ENCODE peak calls at places on chromosomes 16 and 17, in six cellular contexts. One of them, this sample, is unnamed.

GRCh38 chr17:31596382-31597323 is 205.2 kb downstream of the RAB11FIP4 start:
- DNase-seq in fibroblast of lung: peak; percentile 96
- DNase-seq in PC-3: peak; percentile 87
- DNase-seq in GM23338: peak; percentile 32
- DNase-seq in mammary epithelial cell: peak; percentile 96
- DNase-seq in HCT116: peak; percentile 77
- DNase-seq in this sample: peak; percentile 94

GRCh38 chr16:87874639-87875472 is 5.5 kb upstream of the SLC7A5 start:
- DNase-seq in mammary epithelial cell: no peak
- DNase-seq in fibroblast of lung: no peak
- DNase-seq in PC-3: no peak
- DNase-seq in GM23338: peak; percentile 85
- DNase-seq in HCT116: no peak
- DNase-seq in this sample: no peak

GRCh38 chr17:78130080-78130438 is 512 bp upstream of the TMC8 start:
- DNase-seq in PC-3: no peak
- DNase-seq in GM23338: no peak
- DNase-seq in fibroblast of lung: no peak
- DNase-seq in HCT116: no peak
- DNase-seq in mammary epithelial cell: no peak
- DNase-seq in this sample: no peak

GRCh38 chr17:83109386-83109785 is 30.0 kb downstream of the METRNL start:
- DNase-seq in GM23338: no peak
- DNase-seq in HCT116: no peak
- DNase-seq in fibroblast of lung: no peak
- DNase-seq in PC-3: no peak
- DNase-seq in mammary epithelial cell: no peak
- DNase-seq in this sample: no peak

GRCh38 chr16:8958344-8958808 is 5.3 kb downstream of the USP7 start:
- DNase-seq in GM23338: no peak
- DNase-seq in PC-3: peak; percentile 39
- DNase-seq in HCT116: no peak
- DNase-seq in fibroblast of lung: peak; percentile 40
- DNase-seq in mammary epithelial cell: peak; percentile 20
- DNase-seq in this sample: no peak

GRCh38 chr17:2063306-2064146 is 8.6 kb downstream of the HIC1 start:
- DNase-seq in fibroblast of lung: peak; percentile 65
- DNase-seq in mammary epithelial cell: no peak
- DNase-seq in PC-3: no peak
- DNase-seq in HCT116: no peak
- DNase-seq in GM23338: no peak
- DNase-seq in this sample: no peak

GRCh38 chr17:76726766-76727718 is at the start of gene METTL23:
- DNase-seq in mammary epithelial cell: peak; percentile 60
- DNase-seq in fibroblast of lung: peak; percentile 77
- DNase-seq in GM23338: peak; percentile 76
- DNase-seq in PC-3: peak; percentile 77
- DNase-seq in HCT116: no peak
- DNase-seq in this sample: peak; percentile 70

GRCh38 chr16:2159052-2159838 is 3.7 kb downstream of the TRAF7 start:
- DNase-seq in HCT116: no peak
- DNase-seq in PC-3: no peak
- DNase-seq in GM23338: no peak
- DNase-seq in mammary epithelial cell: no peak
- DNase-seq in fibroblast of lung: peak; percentile 85
- DNase-seq in this sample: peak; percentile 72

GRCh38 chr17:8719291-8720246 is 25.1 kb downstream of the CCDC42 start:
- DNase-seq in mammary epithelial cell: no peak
- DNase-seq in fibroblast of lung: no peak
- DNase-seq in GM23338: no peak
- DNase-seq in PC-3: no peak
- DNase-seq in HCT116: no peak
- DNase-seq in this sample: no peak

GRCh38 chr16:65782537-65783290 is 583.8 kb upstream of the CDH5 start:
- DNase-seq in fibroblast of lung: peak; percentile 55
- DNase-seq in HCT116: no peak
- DNase-seq in mammary epithelial cell: peak; percentile 68
- DNase-seq in GM23338: no peak
- DNase-seq in PC-3: peak; percentile 48
- DNase-seq in this sample: no peak

GRCh38 chr17:18967806-18968744 is 16.1 kb downstream of the SLC5A10 start:
- DNase-seq in mammary epithelial cell: peak; percentile 55
- DNase-seq in fibroblast of lung: no peak
- DNase-seq in HCT116: no peak
- DNase-seq in GM23338: no peak
- DNase-seq in PC-3: peak; percentile 60
- DNase-seq in this sample: peak; percentile 86

GRCh38 chr17:68822752-68823289 is 132.4 kb downstream of the ABCA8 start:
- DNase-seq in fibroblast of lung: no peak
- DNase-seq in HCT116: no peak
- DNase-seq in PC-3: no peak
- DNase-seq in GM23338: no peak
- DNase-seq in mammary epithelial cell: no peak
- DNase-seq in this sample: no peak

GRCh38 chr17:68820476-68820824 is 134.7 kb downstream of the ABCA8 start:
- DNase-seq in fibroblast of lung: no peak
- DNase-seq in HCT116: no peak
- DNase-seq in mammary epithelial cell: no peak
- DNase-seq in PC-3: no peak
- DNase-seq in GM23338: no peak
- DNase-seq in this sample: no peak

GRCh38 chr17:68820825-68821481 is 134.2 kb downstream of the ABCA8 start:
- DNase-seq in mammary epithelial cell: no peak
- DNase-seq in HCT116: no peak
- DNase-seq in GM23338: no peak
- DNase-seq in PC-3: no peak
- DNase-seq in fibroblast of lung: no peak
- DNase-seq in this sample: no peak

GRCh38 chr17:68819465-68819864 is 135.7 kb downstream of the ABCA8 start:
- DNase-seq in GM23338: no peak
- DNase-seq in PC-3: no peak
- DNase-seq in mammary epithelial cell: no peak
- DNase-seq in fibroblast of lung: no peak
- DNase-seq in HCT116: no peak
- DNase-seq in this sample: no peak

DNA sequence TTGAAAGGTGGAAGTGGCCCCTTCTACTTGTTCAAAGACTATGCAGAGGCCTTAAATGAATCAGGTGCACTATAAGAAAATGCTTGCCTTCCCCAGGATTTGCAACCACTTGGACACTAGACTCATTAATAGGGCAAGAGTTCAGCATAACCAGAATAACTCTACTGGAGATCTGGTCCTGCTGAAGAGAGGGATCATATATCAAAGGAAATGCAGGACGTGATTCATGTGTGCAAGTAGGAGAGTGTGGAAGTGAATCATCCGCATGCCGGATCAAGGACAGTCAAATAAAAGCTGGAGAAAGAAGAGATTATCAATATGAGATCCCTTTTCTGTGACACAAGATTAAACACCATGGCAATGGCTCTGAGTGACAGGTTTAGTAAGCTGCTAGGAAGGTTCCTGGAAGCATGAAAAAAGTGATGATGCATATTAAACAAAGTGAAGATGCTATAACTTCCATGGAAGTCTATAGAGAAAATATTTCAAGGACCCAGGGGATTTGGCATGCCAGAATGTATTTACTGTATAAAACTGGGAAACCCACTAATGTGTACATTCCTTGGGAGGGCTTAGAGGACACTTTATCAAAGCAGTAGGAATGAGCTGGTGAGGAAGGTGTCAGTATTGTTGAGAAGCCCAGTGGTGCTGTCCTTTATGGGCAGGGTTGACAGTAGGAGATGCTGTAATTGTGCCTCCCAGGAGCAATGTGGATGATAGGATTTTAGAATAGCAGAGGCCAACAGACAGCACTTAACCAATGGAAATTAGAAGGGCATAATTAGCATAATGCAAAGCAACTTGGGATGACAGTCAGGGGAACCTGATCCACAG is 133.1 kb downstream of the ABCA8 start:
- DNase-seq in GM23338: no peak
- DNase-seq in HCT116: peak; percentile 97
- DNase-seq in mammary epithelial cell: peak; percentile 85
- DNase-seq in fibroblast of lung: peak; percentile 82
- DNase-seq in PC-3: peak; percentile 97
- DNase-seq in this sample: peak; percentile 97
- H3K27ac ChIP-seq in GM23338: no peak overlapping the region
- H3K27ac ChIP-seq in HCT116: peak overlapping the region; percentile 53
- H3K27ac ChIP-seq in mammary epithelial cell: no peak overlapping the region
- H3K27ac ChIP-seq in fibroblast of lung: no peak overlapping the region
- H3K27ac ChIP-seq in PC-3: peak overlapping the region; percentile 48
- H3K27ac ChIP-seq in this sample: peak overlapping the region; percentile 56

DNA sequence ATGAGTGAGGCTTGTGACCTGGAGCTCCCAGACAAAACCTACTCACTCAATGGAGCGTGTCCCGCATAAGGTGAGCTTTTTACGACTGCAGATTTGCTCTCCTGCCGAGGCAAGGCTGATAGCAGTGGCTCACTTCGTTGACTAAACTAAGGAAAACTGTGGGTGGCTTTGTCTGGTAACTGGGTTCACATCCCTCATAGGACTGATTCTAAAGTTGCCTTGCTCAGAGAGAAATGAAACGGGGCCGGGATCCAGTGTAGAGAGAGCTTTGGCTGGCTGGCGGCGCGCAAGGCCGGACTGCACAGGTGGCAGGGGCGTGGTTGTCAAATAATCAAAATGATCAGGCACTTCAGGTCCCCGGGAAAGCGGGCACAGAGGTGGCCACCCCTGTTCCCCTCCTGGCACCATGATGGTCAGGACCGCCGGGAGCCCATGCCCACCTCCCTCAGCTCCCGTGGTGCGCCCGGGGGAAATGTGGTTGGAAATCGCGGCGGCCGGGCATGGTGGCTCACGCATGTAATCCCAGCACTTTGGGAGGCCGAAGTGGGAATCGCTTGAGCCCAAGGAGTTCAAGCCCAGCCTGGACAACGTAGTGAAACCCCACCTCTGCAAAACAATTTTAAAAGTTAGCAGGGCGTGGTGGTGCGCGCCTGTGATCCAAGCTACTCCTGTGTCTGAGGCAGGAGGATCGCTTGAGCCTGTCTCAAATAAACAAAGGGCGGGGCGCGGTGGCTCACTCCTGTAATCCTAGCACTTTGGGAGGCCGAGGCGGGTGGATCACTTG is 26.6 kb upstream of the OR1F1 start:
- DNase-seq in HCT116: no peak
- DNase-seq in mammary epithelial cell: no peak
- DNase-seq in GM23338: no peak
- DNase-seq in PC-3: no peak
- DNase-seq in fibroblast of lung: no peak
- DNase-seq in this sample: peak; percentile 56
- H2AFZ ChIP-seq in HCT116: peak overlapping the region; percentile 3
- H2AFZ ChIP-seq in mammary epithelial cell: no peak overlapping the region
- H2AFZ ChIP-seq in GM23338: no peak overlapping the region
- H2AFZ ChIP-seq in PC-3: no peak overlapping the region
- H2AFZ ChIP-seq in fibroblast of lung: no peak overlapping the region
- H2AFZ ChIP-seq in this sample: peak overlapping the region; percentile 67

GRCh38 chr17:57985675-57985974 is 2.4 kb downstream of the VEZF1 start:
- DNase-seq in mammary epithelial cell: peak; percentile 82
- DNase-seq in HCT116: no peak
- DNase-seq in fibroblast of lung: peak; percentile 54
- DNase-seq in PC-3: peak; percentile 93
- DNase-seq in GM23338: no peak
- DNase-seq in this sample: no peak
- H3K27ac ChIP-seq in mammary epithelial cell: peak overlapping the region; percentile 80
- H3K27ac ChIP-seq in HCT116: peak overlapping the region; percentile 96
- H3K27ac ChIP-seq in fibroblast of lung: peak overlapping the region; percentile 65
- H3K27ac ChIP-seq in PC-3: peak overlapping the region; percentile 87
- H3K27ac ChIP-seq in GM23338: no peak overlapping the region
- H3K27ac ChIP-seq in this sample: peak overlapping the region; percentile 77

DNA sequence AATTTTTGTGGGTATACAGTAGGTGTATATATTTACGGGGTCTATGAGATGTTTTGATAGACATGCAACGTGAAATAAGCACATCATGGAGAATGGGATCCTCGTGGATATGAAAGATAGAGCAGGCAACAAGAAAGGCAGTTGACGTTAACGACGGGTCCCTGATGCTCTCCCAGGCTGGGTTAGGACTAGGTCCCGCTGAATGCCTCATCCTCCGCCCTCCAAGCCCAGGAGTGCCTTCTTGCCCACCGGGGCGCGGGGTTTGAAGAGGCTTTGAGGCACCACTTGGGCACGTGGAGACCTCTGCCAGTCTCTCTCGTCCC is 9.5 kb upstream of the ZFP90 start:
- DNase-seq in HCT116: no peak
- DNase-seq in fibroblast of lung: no peak
- DNase-seq in PC-3: no peak
- DNase-seq in GM23338: no peak
- DNase-seq in mammary epithelial cell: no peak
- DNase-seq in this sample: no peak
- H2AFZ ChIP-seq in HCT116: peak overlapping the region; percentile 29
- H2AFZ ChIP-seq in fibroblast of lung: peak overlapping the region; percentile 94
- H2AFZ ChIP-seq in PC-3: peak overlapping the region; percentile 97
- H2AFZ ChIP-seq in GM23338: peak overlapping the region; percentile 99
- H2AFZ ChIP-seq in mammary epithelial cell: peak overlapping the region; percentile 98
- H2AFZ ChIP-seq in this sample: peak overlapping the region; percentile 98